ENCODE peak calls at places on chromosomes 6 and 20, in nine cellular contexts. One of them, this sample, is unnamed. For H3K4me1, the result is how much of the 10 kb centered on the place peaks cover.

GRCh38 chr6:112338310-112338709 is 8.8 kb upstream of the RFPL4B start:
- DNase-seq in OCI-LY7: no peak
- DNase-seq in transverse colon: no peak
- DNase-seq in GM23338: no peak
- DNase-seq in fibroblast of lung: peak
- DNase-seq in thyroid gland: no peak
- DNase-seq in neural progenitor cell: no peak
- DNase-seq in IMR-90: no peak
- DNase-seq in thoracic aorta: no peak
- DNase-seq in this sample: no peak

GRCh38 chr6:27889275-27889627 is 22.9 kb downstream of the OR2B2 start:
- DNase-seq in OCI-LY7: no peak
- DNase-seq in transverse colon: no peak
- DNase-seq in GM23338: no peak
- DNase-seq in fibroblast of lung: no peak
- DNase-seq in thyroid gland: no peak
- DNase-seq in neural progenitor cell: no peak
- DNase-seq in IMR-90: peak
- DNase-seq in thoracic aorta: no peak
- DNase-seq in this sample: no peak

GRCh38 chr6:86474081-86474480 is 463.2 kb upstream of the HTR1E start:
- DNase-seq in OCI-LY7: no peak
- DNase-seq in transverse colon: no peak
- DNase-seq in GM23338: no peak
- DNase-seq in fibroblast of lung: no peak
- DNase-seq in thyroid gland: no peak
- DNase-seq in neural progenitor cell: no peak
- DNase-seq in IMR-90: no peak
- DNase-seq in thoracic aorta: no peak
- DNase-seq in this sample: no peak

GRCh38 chr6:51892750-51893149 is 194.7 kb downstream of the PKHD1 start:
- DNase-seq in OCI-LY7: no peak
- DNase-seq in transverse colon: no peak
- DNase-seq in GM23338: no peak
- DNase-seq in fibroblast of lung: no peak
- DNase-seq in thyroid gland: no peak
- DNase-seq in neural progenitor cell: no peak
- DNase-seq in IMR-90: no peak
- DNase-seq in thoracic aorta: no peak
- DNase-seq in this sample: no peak

GRCh38 chr6:81756690-81757089 is 4.2 kb upstream of the TENT5A start:
- DNase-seq in OCI-LY7: no peak
- DNase-seq in transverse colon: no peak
- DNase-seq in GM23338: no peak
- DNase-seq in fibroblast of lung: no peak
- DNase-seq in thyroid gland: no peak
- DNase-seq in neural progenitor cell: no peak
- DNase-seq in IMR-90: no peak
- DNase-seq in thoracic aorta: no peak
- DNase-seq in this sample: no peak

GRCh38 chr6:91106083-91106482 is 519.2 kb upstream of the MAP3K7 start:
- DNase-seq in OCI-LY7: no peak
- DNase-seq in transverse colon: no peak
- DNase-seq in GM23338: no peak
- DNase-seq in fibroblast of lung: no peak
- DNase-seq in thyroid gland: no peak
- DNase-seq in neural progenitor cell: no peak
- DNase-seq in IMR-90: no peak
- DNase-seq in thoracic aorta: no peak
- DNase-seq in this sample: no peak

GRCh38 chr6:3061501-3061941 is 6.8 kb upstream of the RIPK1 start:
- DNase-seq in OCI-LY7: peak
- DNase-seq in transverse colon: no peak
- DNase-seq in GM23338: no peak
- DNase-seq in fibroblast of lung: peak
- DNase-seq in thyroid gland: no peak
- DNase-seq in neural progenitor cell: no peak
- DNase-seq in IMR-90: peak
- DNase-seq in thoracic aorta: no peak
- DNase-seq in this sample: peak

GRCh38 chr20:62367136-62367482 is at the start of gene LAMA5:
- DNase-seq in OCI-LY7: peak
- DNase-seq in transverse colon: peak
- DNase-seq in GM23338: peak
- DNase-seq in fibroblast of lung: peak
- DNase-seq in thyroid gland: peak
- DNase-seq in neural progenitor cell: peak
- DNase-seq in IMR-90: no peak
- DNase-seq in thoracic aorta: no peak
- DNase-seq in this sample: no peak

GRCh38 chr20:17807670-17808069 is 107.9 kb downstream of the BANF2 start:
- DNase-seq in OCI-LY7: no peak
- DNase-seq in transverse colon: no peak
- DNase-seq in GM23338: peak
- DNase-seq in fibroblast of lung: no peak
- DNase-seq in thyroid gland: no peak
- DNase-seq in neural progenitor cell: no peak
- DNase-seq in IMR-90: peak
- DNase-seq in thoracic aorta: no peak
- DNase-seq in this sample: no peak

GRCh38 chr6:130558131-130558530 is 192.3 kb downstream of the TMEM200A start:
- DNase-seq in OCI-LY7: no peak
- DNase-seq in transverse colon: no peak
- DNase-seq in GM23338: no peak
- DNase-seq in fibroblast of lung: no peak
- DNase-seq in thyroid gland: no peak
- DNase-seq in neural progenitor cell: no peak
- DNase-seq in IMR-90: no peak
- DNase-seq in thoracic aorta: no peak
- DNase-seq in this sample: no peak

GRCh38 chr6:26075063-26075717 is 12.0 kb upstream of the HFE start:
- DNase-seq in OCI-LY7: no peak
- DNase-seq in transverse colon: no peak
- DNase-seq in GM23338: peak
- DNase-seq in fibroblast of lung: no peak
- DNase-seq in thyroid gland: no peak
- DNase-seq in neural progenitor cell: no peak
- DNase-seq in IMR-90: no peak
- DNase-seq in thoracic aorta: no peak
- DNase-seq in this sample: no peak

GRCh38 chr20:3935956-3936340 is 46.8 kb downstream of the PANK2 start:
- DNase-seq in OCI-LY7: peak
- DNase-seq in transverse colon: no peak
- DNase-seq in GM23338: no peak
- DNase-seq in fibroblast of lung: no peak
- DNase-seq in thyroid gland: peak
- DNase-seq in neural progenitor cell: no peak
- DNase-seq in IMR-90: no peak
- DNase-seq in thoracic aorta: no peak
- DNase-seq in this sample: no peak

GRCh38 chr20:36062799-36063198 is 91.7 kb upstream of the EPB41L1 start:
- DNase-seq in OCI-LY7: no peak
- DNase-seq in transverse colon: no peak
- DNase-seq in GM23338: no peak
- DNase-seq in fibroblast of lung: no peak
- DNase-seq in thyroid gland: no peak
- DNase-seq in neural progenitor cell: no peak
- DNase-seq in IMR-90: no peak
- DNase-seq in thoracic aorta: no peak
- DNase-seq in this sample: no peak

GRCh38 chr20:29740951-29741593 is 1516.4 kb upstream of the DEFB115 start:
- DNase-seq in OCI-LY7: no peak
- DNase-seq in transverse colon: no peak
- DNase-seq in GM23338: no peak
- DNase-seq in fibroblast of lung: no peak
- DNase-seq in thyroid gland: no peak
- DNase-seq in neural progenitor cell: no peak
- DNase-seq in IMR-90: no peak
- DNase-seq in thoracic aorta: no peak
- DNase-seq in this sample: no peak

GRCh38 chr6:42230320-42231034 is 12.8 kb upstream of the MRPS10 start:
- DNase-seq in OCI-LY7: peak
- DNase-seq in transverse colon: no peak
- DNase-seq in GM23338: peak
- DNase-seq in fibroblast of lung: no peak
- DNase-seq in thyroid gland: no peak
- DNase-seq in neural progenitor cell: no peak
- DNase-seq in IMR-90: peak
- DNase-seq in thoracic aorta: no peak
- DNase-seq in this sample: no peak

GRCh38 chr6:149545258-149545753 is 537 bp downstream of the PPIL4 start:
- DNase-seq in OCI-LY7: peak
- DNase-seq in transverse colon: peak
- DNase-seq in GM23338: peak
- DNase-seq in fibroblast of lung: peak
- DNase-seq in thyroid gland: peak
- DNase-seq in neural progenitor cell: peak
- DNase-seq in IMR-90: peak
- DNase-seq in thoracic aorta: no peak
- DNase-seq in this sample: peak

GRCh38 chr6:35717449-35718353 is 19.1 kb upstream of the ARMC12 start:
- DNase-seq in OCI-LY7: peak
- DNase-seq in transverse colon: no peak
- DNase-seq in GM23338: peak
- DNase-seq in fibroblast of lung: no peak
- DNase-seq in thyroid gland: no peak
- DNase-seq in neural progenitor cell: no peak
- DNase-seq in IMR-90: no peak
- DNase-seq in thoracic aorta: no peak
- DNase-seq in this sample: no peak

GRCh38 chr6:16286151-16286522 is 47.8 kb downstream of the GMPR start:
- DNase-seq in OCI-LY7: peak
- DNase-seq in transverse colon: no peak
- DNase-seq in GM23338: peak
- DNase-seq in fibroblast of lung: peak
- DNase-seq in thyroid gland: peak
- DNase-seq in neural progenitor cell: peak
- DNase-seq in IMR-90: peak
- DNase-seq in thoracic aorta: no peak
- DNase-seq in this sample: no peak
- TF ChIP-seq CTCF in OCI-LY7: peak
- TF ChIP-seq CTCF in transverse colon: peak
- TF ChIP-seq CTCF in GM23338: peak
- TF ChIP-seq CTCF in fibroblast of lung: peak
- TF ChIP-seq CTCF in thyroid gland: peak
- TF ChIP-seq CTCF in neural progenitor cell: peak
- TF ChIP-seq CTCF in IMR-90: peak
- TF ChIP-seq CTCF in thoracic aorta: peak
- TF ChIP-seq CTCF in this sample: peak

GRCh38 chr6:164412566-164412965 is 896.8 kb downstream of the C6orf118 start:
- DNase-seq in OCI-LY7: no peak
- DNase-seq in transverse colon: no peak
- DNase-seq in GM23338: no peak
- DNase-seq in fibroblast of lung: no peak
- DNase-seq in thyroid gland: no peak
- DNase-seq in neural progenitor cell: no peak
- DNase-seq in IMR-90: no peak
- DNase-seq in thoracic aorta: no peak
- DNase-seq in this sample: peak

GRCh38 chr6:164414695-164415094 is 894.7 kb downstream of the C6orf118 start:
- DNase-seq in OCI-LY7: no peak
- DNase-seq in transverse colon: no peak
- DNase-seq in GM23338: no peak
- DNase-seq in fibroblast of lung: no peak
- DNase-seq in thyroid gland: no peak
- DNase-seq in neural progenitor cell: no peak
- DNase-seq in IMR-90: no peak
- DNase-seq in thoracic aorta: no peak
- DNase-seq in this sample: no peak

GRCh38 chr6:164417537-164417936 is 891.9 kb downstream of the C6orf118 start:
- DNase-seq in OCI-LY7: no peak
- DNase-seq in transverse colon: no peak
- DNase-seq in GM23338: peak
- DNase-seq in fibroblast of lung: no peak
- DNase-seq in thyroid gland: no peak
- DNase-seq in neural progenitor cell: peak
- DNase-seq in IMR-90: no peak
- DNase-seq in thoracic aorta: no peak
- DNase-seq in this sample: no peak

GRCh38 chr6:164419099-164419498 is 890.3 kb downstream of the C6orf118 start:
- DNase-seq in OCI-LY7: no peak
- DNase-seq in transverse colon: no peak
- DNase-seq in GM23338: no peak
- DNase-seq in fibroblast of lung: no peak
- DNase-seq in thyroid gland: no peak
- DNase-seq in neural progenitor cell: no peak
- DNase-seq in IMR-90: no peak
- DNase-seq in thoracic aorta: no peak
- DNase-seq in this sample: no peak

GRCh38 chr6:164415832-164416563 is 893.4 kb downstream of the C6orf118 start:
- DNase-seq in OCI-LY7: no peak
- DNase-seq in transverse colon: no peak
- DNase-seq in GM23338: no peak
- DNase-seq in fibroblast of lung: no peak
- DNase-seq in thyroid gland: no peak
- DNase-seq in neural progenitor cell: peak
- DNase-seq in IMR-90: no peak
- DNase-seq in thoracic aorta: no peak
- DNase-seq in this sample: no peak
- H3K27ac ChIP-seq in OCI-LY7: no peak
- H3K27ac ChIP-seq in transverse colon: no peak
- H3K27ac ChIP-seq in GM23338: no peak
- H3K27ac ChIP-seq in fibroblast of lung: no peak
- H3K27ac ChIP-seq in thyroid gland: no peak
- H3K27ac ChIP-seq in neural progenitor cell: no peak
- H3K27ac ChIP-seq in IMR-90: no peak
- H3K27ac ChIP-seq in thoracic aorta: no peak
- H3K27ac ChIP-seq in this sample: no peak

DNA sequence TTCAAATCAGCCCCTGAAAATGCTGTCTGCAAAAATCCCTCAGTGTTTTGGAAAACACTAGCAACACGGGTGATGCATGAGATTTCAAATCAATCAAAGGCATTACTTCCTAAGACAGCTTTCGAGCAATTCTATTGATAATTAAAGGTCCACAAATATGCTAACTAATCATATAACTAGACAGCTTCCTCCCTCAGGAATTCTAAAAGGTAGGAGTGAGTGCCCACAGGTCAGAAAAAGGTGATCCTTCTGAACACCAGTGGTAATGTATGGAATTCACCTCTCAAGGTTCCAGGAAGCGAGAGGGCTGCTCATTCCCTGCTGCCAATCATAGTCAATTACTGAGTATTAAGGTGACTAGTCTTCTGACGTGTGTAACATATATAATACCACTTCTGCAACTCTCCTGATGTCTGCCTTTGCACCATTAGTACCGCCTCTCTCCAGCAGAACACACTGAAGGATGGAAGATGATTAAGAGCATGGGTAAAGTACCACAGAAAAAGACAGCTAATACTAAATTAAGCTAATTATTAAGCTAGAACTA is 16.4 kb downstream of the MAN1A1 start:
- DNase-seq in OCI-LY7: no peak
- DNase-seq in transverse colon: no peak
- DNase-seq in GM23338: no peak
- DNase-seq in fibroblast of lung: no peak
- DNase-seq in thyroid gland: no peak
- DNase-seq in neural progenitor cell: no peak
- DNase-seq in IMR-90: no peak
- DNase-seq in thoracic aorta: no peak
- DNase-seq in this sample: no peak
- H3K4me1 ChIP-seq in OCI-LY7: half or more
- H3K4me1 ChIP-seq in transverse colon: under half
- H3K4me1 ChIP-seq in GM23338: under half
- H3K4me1 ChIP-seq in fibroblast of lung: under half
- H3K4me1 ChIP-seq in thyroid gland: under half
- H3K4me1 ChIP-seq in neural progenitor cell: under half
- H3K4me1 ChIP-seq in IMR-90: under half
- H3K4me1 ChIP-seq in thoracic aorta: under half
- H3K4me1 ChIP-seq in this sample: under half

GRCh38 chr6:50843842-50844241 is 25.2 kb downstream of the TFAP2B start:
- DNase-seq in OCI-LY7: no peak
- DNase-seq in transverse colon: no peak
- DNase-seq in GM23338: peak
- DNase-seq in fibroblast of lung: no peak
- DNase-seq in thyroid gland: no peak
- DNase-seq in neural progenitor cell: peak
- DNase-seq in IMR-90: no peak
- DNase-seq in thoracic aorta: no peak
- DNase-seq in this sample: peak
- TF ChIP-seq CTCF in OCI-LY7: no peak
- TF ChIP-seq CTCF in transverse colon: no peak
- TF ChIP-seq CTCF in GM23338: no peak
- TF ChIP-seq CTCF in fibroblast of lung: no peak
- TF ChIP-seq CTCF in thyroid gland: no peak
- TF ChIP-seq CTCF in neural progenitor cell: peak
- TF ChIP-seq CTCF in IMR-90: no peak
- TF ChIP-seq CTCF in thoracic aorta: no peak
- TF ChIP-seq CTCF in this sample: peak

This sample was measured in foreskin keratinocyte.